ENCODE peak calls at places on chromosomes 11 and 22, in ten cellular contexts. K is foreskin fibroblast, R is neural crest cell, F is HFFc6, Q is WTC11, D is AG09319, A is adrenal gland, L is stomach, O is fibroblast of lung, I is A549. P is an unnamed sample.

GRCh38 chr22:38843716-38844660 is at the start of gene NPTXR:
- DNase-seq in K (peak), R (peak), F (peak), Q (peak), D (no peak), A (peak), L (peak), O (peak), I (peak), P (peak)

GRCh38 chr11:2481253-2481652 is 36.4 kb downstream of the KCNQ1 start:
- DNase-seq in K (no peak), R (no peak), F (no peak), Q (no peak), D (no peak), A (no peak), L (no peak), O (no peak), I (no peak), P (no peak)

GRCh38 chr11:73467505-73467904 is 91.3 kb downstream of the RELT start:
- DNase-seq in K (no peak), R (no peak), F (no peak), Q (no peak), D (no peak), A (no peak), L (no peak), O (no peak), I (no peak), P (no peak)

GRCh38 chr11:3122775-3123201 is 42.3 kb downstream of the OSBPL5 start:
- DNase-seq in K (no peak), R (no peak), F (no peak), Q (peak), D (no peak), A (no peak), L (no peak), O (no peak), I (no peak), P (no peak)

GRCh38 chr11:131169057-131169456 is 201.4 kb upstream of the NTM start:
- DNase-seq in K (no peak), R (no peak), F (no peak), Q (no peak), D (no peak), A (no peak), L (no peak), O (no peak), I (no peak), P (no peak)

GRCh38 chr11:1559103-1559951 is 12.7 kb downstream of the DUSP8 start:
- DNase-seq in K (peak), R (no peak), F (peak), Q (peak), D (peak), A (peak), L (peak), O (peak), I (peak), P (no peak)

GRCh38 chr22:28012811-28013460 is 93.9 kb upstream of the PITPNB start:
- DNase-seq in K (no peak), R (no peak), F (no peak), Q (no peak), D (no peak), A (no peak), L (no peak), O (no peak), I (no peak), P (no peak)

GRCh38 chr11:121767433-121767832 is 314.7 kb upstream of the SORL1-AS1 start:
- DNase-seq in K (peak), R (no peak), F (peak), Q (no peak), D (no peak), A (no peak), L (no peak), O (no peak), I (no peak), P (no peak)

GRCh38 chr11:76628408-76628947 is 42.1 kb downstream of the LRRC32 start:
- DNase-seq in K (no peak), R (no peak), F (no peak), Q (no peak), D (no peak), A (no peak), L (no peak), O (no peak), I (no peak), P (no peak)

GRCh38 chr11:1604711-1605110 is 3.6 kb downstream of the KRTAP5-3 start:
- DNase-seq in K (no peak), R (no peak), F (no peak), Q (no peak), D (no peak), A (no peak), L (no peak), O (no peak), I (no peak), P (no peak)

GRCh38 chr11:128731041-128731663 is 37.3 kb downstream of the FLI1 start:
- DNase-seq in K (no peak), R (no peak), F (no peak), Q (no peak), D (no peak), A (no peak), L (no peak), O (no peak), I (no peak), P (no peak)

GRCh38 chr11:97996762-97997161 is 1024.0 kb upstream of the CNTN5 start:
- DNase-seq in K (no peak), R (no peak), F (no peak), Q (no peak), D (no peak), A (no peak), L (no peak), O (no peak), I (no peak), P (no peak)

GRCh38 chr11:114085965-114086364 is 26.5 kb downstream of the ZBTB16 start:
- DNase-seq in K (no peak), R (no peak), F (no peak), Q (no peak), D (no peak), A (no peak), L (peak), O (no peak), I (no peak), P (no peak)

GRCh38 chr22:32823024-32823730 is 21.7 kb downstream of the TIMP3 start:
- DNase-seq in K (peak), R (peak), F (no peak), Q (peak), D (no peak), A (no peak), L (peak), O (peak), I (peak), P (peak)

GRCh38 chr11:100890779-100891178 is 203.7 kb downstream of the ARHGAP42 start:
- DNase-seq in K (peak), R (no peak), F (peak), Q (no peak), D (peak), A (no peak), L (no peak), O (peak), I (no peak), P (no peak)

GRCh38 chr22:17968126-17968525 is 56.2 kb downstream of the MICAL3 start:
- DNase-seq in K (no peak), R (no peak), F (no peak), Q (no peak), D (no peak), A (no peak), L (no peak), O (no peak), I (no peak), P (no peak)

GRCh38 chr11:96207459-96208449 is 135.2 kb downstream of the MAML2 start:
- DNase-seq in K (peak), R (no peak), F (peak), Q (no peak), D (no peak), A (no peak), L (no peak), O (no peak), I (no peak), P (peak)

GRCh38 chr11:130520231-130520630 is 71.8 kb downstream of the ADAMTS15 start:
- DNase-seq in K (no peak), R (no peak), F (no peak), Q (no peak), D (no peak), A (no peak), L (no peak), O (no peak), I (no peak), P (no peak)

GRCh38 chr11:111947143-111947542 is 10.0 kb downstream of the DIXDC1 start:
- DNase-seq in K (no peak), R (no peak), F (no peak), Q (no peak), D (no peak), A (no peak), L (no peak), O (no peak), I (no peak), P (no peak)

GRCh38 chr11:116533186-116533825 is 239.5 kb downstream of the BUD13 start:
- DNase-seq in K (no peak), R (peak), F (no peak), Q (peak), D (no peak), A (no peak), L (peak), O (no peak), I (no peak), P (no peak)

GRCh38 chr11:68950268-68950667 is 30.5 kb downstream of the MRGPRD start:
- DNase-seq in K (peak), R (peak), F (peak), Q (peak), D (no peak), A (no peak), L (no peak), O (no peak), I (peak), P (peak)

GRCh38 chr11:68749501-68750196 is 1.7 kb downstream of the TESMIN start:
- DNase-seq in K (peak), R (peak), F (no peak), Q (peak), D (no peak), A (no peak), L (no peak), O (peak), I (no peak), P (no peak)

GRCh38 chr11:75667831-75668507 is 869 bp downstream of the MAP6 start:
- DNase-seq in K (peak), R (peak), F (peak), Q (peak), D (no peak), A (peak), L (peak), O (peak), I (peak), P (peak)

GRCh38 chr11:77202941-77203900 is 75.2 kb downstream of the MYO7A start:
- DNase-seq in K (no peak), R (no peak), F (no peak), Q (peak), D (no peak), A (no peak), L (peak), O (no peak), I (no peak), P (no peak)

GRCh38 chr11:62428871-62429601 is 10.2 kb downstream of the SCGB1A1 start:
- DNase-seq in K (no peak), R (no peak), F (no peak), Q (no peak), D (no peak), A (no peak), L (no peak), O (no peak), I (no peak), P (no peak)

GRCh38 chr11:1642288-1643145 is 12.9 kb downstream of the KRTAP5-5 start:
- DNase-seq in K (no peak), R (no peak), F (no peak), Q (no peak), D (no peak), A (no peak), L (no peak), O (no peak), I (no peak), P (no peak)

GRCh38 chr22:37230673-37231405 is 13.2 kb downstream of the RAC2 start:
- DNase-seq in K (peak), R (no peak), F (peak), Q (no peak), D (no peak), A (peak), L (no peak), O (peak), I (no peak), P (no peak)

GRCh38 chr11:119258983-119259382 is 52.8 kb downstream of the CBL start:
- DNase-seq in K (no peak), R (no peak), F (no peak), Q (no peak), D (no peak), A (no peak), L (no peak), O (no peak), I (no peak), P (no peak)

GRCh38 chr11:67053896-67054850 is 2.5 kb upstream of the RHOD start:
- DNase-seq in K (peak), R (peak), F (peak), Q (peak), D (no peak), A (peak), L (peak), O (peak), I (peak), P (peak)

GRCh38 chr11:124892131-124892530 is 5.5 kb downstream of the ROBO4 start:
- DNase-seq in K (no peak), R (no peak), F (no peak), Q (no peak), D (no peak), A (no peak), L (no peak), O (no peak), I (no peak), P (peak)

GRCh38 chr11:64609436-64610047 is 18.5 kb downstream of the SLC22A12 start:
- DNase-seq in K (no peak), R (no peak), F (no peak), Q (no peak), D (no peak), A (no peak), L (no peak), O (no peak), I (peak), P (no peak)

GRCh38 chr22:27474711-27475547 is 326.6 kb downstream of the MN1 start:
- DNase-seq in K (peak), R (no peak), F (peak), Q (peak), D (no peak), A (peak), L (no peak), O (peak), I (peak), P (no peak)

GRCh38 chr11:18521123-18521522 is 5.6 kb downstream of the TSG101 start:
- DNase-seq in K (no peak), R (no peak), F (no peak), Q (no peak), D (no peak), A (no peak), L (no peak), O (no peak), I (no peak), P (no peak)

GRCh38 chr11:18526130-18526520 is 617 bp downstream of the TSG101 start:
- DNase-seq in K (no peak), R (no peak), F (peak), Q (no peak), D (no peak), A (no peak), L (no peak), O (no peak), I (no peak), P (no peak)

GRCh38 chr11:18524248-18524647 is 2.5 kb downstream of the TSG101 start:
- DNase-seq in K (no peak), R (no peak), F (no peak), Q (no peak), D (no peak), A (no peak), L (no peak), O (no peak), I (no peak), P (no peak)

GRCh38 chr11:18523079-18523478 is 3.7 kb downstream of the TSG101 start:
- DNase-seq in K (peak), R (no peak), F (no peak), Q (no peak), D (no peak), A (no peak), L (no peak), O (no peak), I (no peak), P (no peak)

GRCh38 chr11:18522388-18522787 is 4.4 kb downstream of the TSG101 start:
- DNase-seq in K (peak), R (no peak), F (no peak), Q (no peak), D (no peak), A (no peak), L (no peak), O (no peak), I (peak), P (no peak)
- TF ChIP-seq CTCF in K (peak), R (peak), F (peak), Q (no peak), D (no peak), A (no peak), L (no peak), O (no peak), I (no peak), P (no peak)

DNA sequence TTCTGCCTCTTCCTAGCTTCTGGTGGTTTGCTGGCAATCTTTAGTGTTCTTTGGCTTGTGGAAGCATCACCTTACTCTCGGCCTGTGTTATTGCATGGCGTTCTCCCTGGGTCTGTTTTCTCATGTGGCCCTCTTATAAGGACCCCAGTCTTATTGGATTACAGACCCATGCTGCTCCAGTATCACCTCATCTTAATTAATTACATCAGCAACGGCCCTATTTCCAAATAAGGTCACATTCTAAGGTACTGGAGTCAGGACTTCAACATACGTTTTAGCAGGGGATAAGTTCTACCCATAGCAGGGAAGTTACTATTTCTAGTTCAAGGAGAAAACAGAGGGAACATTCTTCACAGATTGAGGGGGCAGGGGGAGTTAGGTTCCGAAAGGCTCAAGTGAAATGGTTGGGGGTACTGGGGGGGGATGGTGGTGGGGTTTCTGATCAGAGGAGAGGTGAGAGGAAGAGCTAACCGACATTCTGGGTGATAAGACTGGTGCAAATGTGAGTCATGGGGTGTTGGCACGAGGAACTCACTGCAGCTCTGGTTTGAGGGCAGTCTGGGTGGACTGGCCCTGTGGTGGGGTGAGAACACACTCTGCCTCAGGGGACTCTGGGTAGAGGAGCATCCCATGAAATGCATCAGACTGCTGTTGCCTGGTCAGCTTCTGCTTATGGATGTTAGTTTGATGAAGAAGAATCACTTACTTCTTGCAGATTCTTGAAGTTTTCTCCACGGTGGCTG is 51.5 kb upstream of the ZBED5 start:
- DNase-seq in K (peak), R (no peak), F (peak), Q (no peak), D (no peak), A (no peak), L (no peak), O (peak), I (no peak), P (no peak)
- TF ChIP-seq CTCF in K (no peak), R (no peak), F (no peak), Q (no peak), D (no peak), A (no peak), L (no peak), O (no peak), I (no peak), P (no peak)

DNA sequence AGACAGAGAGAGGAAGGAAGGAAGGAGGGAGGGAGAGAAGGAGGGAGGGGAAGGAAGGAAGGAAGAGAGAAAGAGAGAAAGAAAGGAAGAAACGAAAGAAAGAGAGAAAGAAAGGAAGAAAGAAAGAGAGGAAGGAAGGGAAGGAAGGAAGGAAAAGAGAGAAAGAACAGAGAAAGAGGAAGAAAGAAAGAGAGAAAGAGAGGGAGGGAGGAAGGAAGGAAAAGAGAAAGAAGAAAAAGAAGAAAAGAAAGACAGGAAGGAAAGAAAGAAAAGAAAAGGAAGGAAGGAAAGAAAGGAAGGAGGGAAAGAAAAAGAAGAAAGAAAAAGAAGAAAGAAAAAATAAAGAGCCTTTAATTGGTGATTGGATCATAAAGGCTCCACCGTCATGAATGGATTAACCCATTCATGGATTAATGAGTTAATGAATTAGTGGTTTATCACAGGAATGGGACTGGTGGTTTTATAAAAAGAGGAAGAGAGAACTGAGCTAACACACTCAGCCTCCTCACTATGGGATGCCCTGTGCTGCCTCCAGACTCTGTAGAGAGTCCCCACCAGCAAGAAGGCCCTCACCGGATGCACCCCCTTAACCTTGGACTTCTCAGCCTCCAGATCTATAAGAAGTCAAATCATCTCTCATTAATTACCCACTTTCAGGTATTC is 9.0 kb upstream of the PLAAT2 start:
- DNase-seq in K (no peak), R (no peak), F (no peak), Q (no peak), D (no peak), A (no peak), L (no peak), O (no peak), I (no peak), P (no peak)
- TF ChIP-seq CTCF in K (no peak), R (no peak), F (no peak), Q (no peak), D (no peak), A (no peak), L (no peak), O (no peak), I (no peak), P (no peak)

GRCh38 chr11:4181780-4182721 is 87.5 kb downstream of the RRM1 start:
- DNase-seq in K (peak), R (peak), F (peak), Q (peak), D (peak), A (peak), L (peak), O (peak), I (peak), P (peak)
- TF ChIP-seq CTCF in K (peak), R (peak), F (peak), Q (peak), D (peak), A (peak), L (peak), O (peak), I (peak), P (peak)

GRCh38 chr11:70725272-70725671 is 326.9 kb downstream of the CTTN start:
- DNase-seq in K (no peak), R (no peak), F (no peak), Q (no peak), D (no peak), A (no peak), L (no peak), O (no peak), I (no peak), P (no peak)
- TF ChIP-seq CTCF in K (no peak), R (no peak), F (no peak), Q (no peak), D (no peak), A (no peak), L (no peak), O (no peak), I (no peak), P (no peak)

DNA sequence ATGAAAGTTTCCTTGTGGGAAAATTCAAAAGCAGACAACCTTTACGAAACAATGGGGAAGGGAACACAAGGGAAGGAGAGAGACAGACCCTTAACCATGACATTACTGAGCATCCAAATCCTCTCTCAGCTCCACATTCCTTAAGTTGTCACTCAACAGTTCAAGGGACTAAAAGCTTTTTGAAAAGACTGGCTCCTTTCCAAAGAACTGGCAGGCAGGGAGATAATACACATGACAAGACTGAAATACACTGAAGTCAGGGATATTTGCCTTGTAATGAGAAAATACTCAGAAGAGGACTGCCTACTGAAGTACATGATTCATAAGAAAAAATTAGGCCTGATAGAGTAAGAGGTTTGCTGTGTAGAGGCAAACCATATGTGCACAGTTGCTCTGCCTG is 69.1 kb downstream of the SMCO4 start:
- DNase-seq in K (no peak), R (no peak), F (no peak), Q (no peak), D (no peak), A (no peak), L (no peak), O (no peak), I (no peak), P (no peak)
- TF ChIP-seq CTCF in K (no peak), R (no peak), F (no peak), Q (no peak), D (no peak), A (no peak), L (no peak), O (no peak), I (no peak), P (no peak)

GRCh38 chr22:47547239-47547661 is 784.8 kb downstream of the TBC1D22A start:
- DNase-seq in K (no peak), R (no peak), F (no peak), Q (no peak), D (no peak), A (no peak), L (no peak), O (no peak), I (no peak), P (no peak)
- TF ChIP-seq CTCF in K (no peak), R (no peak), F (no peak), Q (no peak), D (no peak), A (no peak), L (no peak), O (no peak), I (no peak), P (no peak)

GRCh38 chr11:65726660-65727059 is 6.1 kb upstream of the RNASEH2C start:
- DNase-seq in K (no peak), R (no peak), F (no peak), Q (no peak), D (no peak), A (no peak), L (no peak), O (no peak), I (no peak), P (no peak)
- TF ChIP-seq CTCF in K (no peak), R (no peak), F (peak), Q (no peak), D (no peak), A (no peak), L (no peak), O (peak), I (peak), P (no peak)

P was measured in endothelial cell.